ENCODE peak calls at places on chromosome 1, in nine cellular contexts. U is HL-60, F is WTC11, G is putamen, V is esophagus muscularis mucosa, B is posterior vena cava, A is NCI-H446, C is cerebellar nuclear complex, O is GM10248. X is an unnamed sample.

GRCh38 chr1:45465277-45465676 is 25.7 kb downstream of the TESK2 start:
- DNase-seq in U (no peak), F (no peak), G (no peak), V (no peak), B (no peak), A (no peak), C (no peak), O (no peak), X (no peak)

GRCh38 chr1:47405697-47406096 is 10.4 kb upstream of the FOXE3 start:
- DNase-seq in U (no peak), F (no peak), G (no peak), V (no peak), B (peak; percentile 48), A (no peak), C (no peak), O (no peak), X (no peak)

GRCh38 chr1:92470216-92470615 is 16.5 kb downstream of the GFI1 start:
- DNase-seq in U (no peak), F (no peak), G (no peak), V (no peak), B (no peak), A (no peak), C (no peak), O (no peak), X (no peak)

GRCh38 chr1:7150951-7151350 is 365.7 kb downstream of the CAMTA1 start:
- DNase-seq in U (no peak), F (no peak), G (no peak), V (no peak), B (no peak), A (no peak), C (no peak), O (no peak), X (no peak)

GRCh38 chr1:247269075-247269580 is 13.3 kb downstream of the VN1R5 start:
- DNase-seq in U (no peak), F (no peak), G (no peak), V (no peak), B (no peak), A (no peak), C (no peak), O (no peak), X (no peak)

GRCh38 chr1:93129507-93130099 is 50.5 kb downstream of the MTF2 start:
- DNase-seq in U (no peak), F (no peak), G (no peak), V (no peak), B (no peak), A (no peak), C (no peak), O (no peak), X (no peak)

GRCh38 chr1:117058810-117059209 is 1.3 kb upstream of the TTF2 start:
- DNase-seq in U (no peak), F (no peak), G (no peak), V (no peak), B (no peak), A (no peak), C (no peak), O (no peak), X (no peak)

GRCh38 chr1:19468397-19468956 is 16.9 kb downstream of the CAPZB start:
- DNase-seq in U (no peak), F (no peak), G (no peak), V (no peak), B (no peak), A (no peak), C (no peak), O (no peak), X (peak; percentile 77)

GRCh38 chr1:5067251-5067650 is 412.8 kb downstream of the AJAP1 start:
- DNase-seq in U (no peak), F (no peak), G (no peak), V (no peak), B (no peak), A (no peak), C (no peak), O (no peak), X (no peak)

GRCh38 chr1:235074335-235075120 is 54.1 kb downstream of the TOMM20 start:
- DNase-seq in U (no peak), F (no peak), G (no peak), V (no peak), B (no peak), A (peak; percentile 70), C (peak; percentile 88), O (peak; percentile 69), X (no peak)

GRCh38 chr1:10267319-10267718 is 56.9 kb downstream of the KIF1B start:
- DNase-seq in U (no peak), F (no peak), G (no peak), V (no peak), B (no peak), A (peak; percentile 68), C (peak; percentile 16), O (no peak), X (no peak)

GRCh38 chr1:193476748-193477147 is 290.3 kb upstream of the B3GALT2 start:
- DNase-seq in U (no peak), F (no peak), G (no peak), V (no peak), B (no peak), A (no peak), C (no peak), O (no peak), X (no peak)

GRCh38 chr1:112257043-112257835 is 138.8 kb upstream of the CTTNBP2NL start:
- DNase-seq in U (no peak), F (no peak), G (no peak), V (no peak), B (no peak), A (no peak), C (no peak), O (no peak), X (no peak)

GRCh38 chr1:8848663-8849386 is 29.7 kb downstream of the ENO1 start:
- DNase-seq in U (peak; percentile 67), F (peak; percentile 91), G (peak; percentile 90), V (peak; percentile 94), B (peak; percentile 97), A (peak; percentile 99), C (peak; percentile 72), O (peak; percentile 91), X (peak; percentile 95)

GRCh38 chr1:114610546-114611245 is 29.3 kb upstream of the BCAS2 start:
- DNase-seq in U (no peak), F (no peak), G (no peak), V (no peak), B (no peak), A (peak; percentile 32), C (no peak), O (no peak), X (no peak)

GRCh38 chr1:88529581-88529980 is 154.5 kb upstream of the PKN2 start:
- DNase-seq in U (no peak), F (no peak), G (no peak), V (no peak), B (no peak), A (no peak), C (no peak), O (no peak), X (no peak)

GRCh38 chr1:98405581-98406059 is 255.9 kb upstream of the SNX7 start:
- DNase-seq in U (no peak), F (no peak), G (no peak), V (no peak), B (no peak), A (no peak), C (no peak), O (peak; percentile 6), X (no peak)

GRCh38 chr1:84152649-84153056 is 8.6 kb downstream of the PRKACB start:
- DNase-seq in U (no peak), F (no peak), G (no peak), V (no peak), B (no peak), A (no peak), C (no peak), O (no peak), X (no peak)

GRCh38 chr1:183674339-183674738 is 21.2 kb upstream of the APOBEC4 start:
- DNase-seq in U (no peak), F (no peak), G (no peak), V (no peak), B (no peak), A (peak; percentile 94), C (no peak), O (no peak), X (no peak)

GRCh38 chr1:216562383-216562782 is 139.1 kb upstream of the USH2A start:
- DNase-seq in U (no peak), F (peak; percentile 16), G (no peak), V (no peak), B (no peak), A (no peak), C (no peak), O (no peak), X (no peak)

GRCh38 chr1:47870480-47870879 is 126.7 kb downstream of the TRABD2B start:
- DNase-seq in U (no peak), F (no peak), G (no peak), V (no peak), B (no peak), A (no peak), C (no peak), O (no peak), X (no peak)

GRCh38 chr1:114554577-114554976 is 26.8 kb downstream of the BCAS2 start:
- DNase-seq in U (no peak), F (no peak), G (no peak), V (no peak), B (no peak), A (no peak), C (no peak), O (no peak), X (no peak)

GRCh38 chr1:244050835-244051444 is at the start of gene ZBTB18:
- DNase-seq in U (no peak), F (no peak), G (peak; percentile 67), V (no peak), B (no peak), A (peak; percentile 94), C (peak; percentile 87), O (no peak), X (no peak)

GRCh38 chr1:67578397-67579020 is 106.5 kb upstream of the GADD45A start:
- DNase-seq in U (no peak), F (no peak), G (no peak), V (no peak), B (no peak), A (no peak), C (no peak), O (no peak), X (no peak)

GRCh38 chr1:98355656-98356384 is 305.7 kb upstream of the SNX7 start:
- DNase-seq in U (no peak), F (no peak), G (no peak), V (no peak), B (no peak), A (peak; percentile 52), C (no peak), O (no peak), X (no peak)

GRCh38 chr1:12600880-12601633 is 17.0 kb downstream of the DHRS3 start:
- DNase-seq in U (no peak), F (peak; percentile 71), G (no peak), V (no peak), B (no peak), A (no peak), C (no peak), O (peak; percentile 66), X (no peak)

GRCh38 chr1:116374340-116375164 is 1.5 kb downstream of the ATP1A1 start:
- DNase-seq in U (no peak), F (peak; percentile 18), G (no peak), V (no peak), B (no peak), A (no peak), C (no peak), O (no peak), X (no peak)

GRCh38 chr1:165738794-165739193 is 29.9 kb downstream of the TMCO1 start:
- DNase-seq in U (no peak), F (no peak), G (no peak), V (no peak), B (no peak), A (no peak), C (no peak), O (peak; percentile 24), X (no peak)

GRCh38 chr1:82388679-82389078 is 587.9 kb downstream of the ADGRL2 start:
- DNase-seq in U (no peak), F (no peak), G (no peak), V (no peak), B (no peak), A (peak; percentile 74), C (no peak), O (no peak), X (no peak)

GRCh38 chr1:242871631-242872030 is 347.1 kb upstream of the PLD5 start:
- DNase-seq in U (no peak), F (no peak), G (no peak), V (no peak), B (no peak), A (no peak), C (no peak), O (no peak), X (no peak)

GRCh38 chr1:110610084-110610483 is 3.9 kb upstream of the KCNA2 start:
- DNase-seq in U (no peak), F (no peak), G (no peak), V (no peak), B (peak; percentile 12), A (no peak), C (no peak), O (no peak), X (no peak)